ENCODE peak calls at places on chromosomes 7 and 10, in four cellular contexts. F is HepG2, P is K562, C is A549. T is an unnamed sample.

GRCh38 chr7:71733108-71733870 is 601.3 kb downstream of the GALNT17 start:
- DNase-seq in F (peak), P (peak), C (peak), T (peak)

GRCh38 chr7:80640841-80641240 is 2.4 kb downstream of the CD36 start:
- DNase-seq in F (no peak), P (no peak), C (no peak), T (peak)

GRCh38 chr10:130866857-130867256 is 444.7 kb downstream of the TCERG1L start:
- DNase-seq in F (no peak), P (no peak), C (no peak), T (no peak)

GRCh38 chr7:7768977-7769376 is 50.6 kb upstream of the RPA3 start:
- DNase-seq in F (no peak), P (no peak), C (no peak), T (no peak)

GRCh38 chr10:86798636-86799035 is 42.2 kb downstream of the BMPR1A start:
- DNase-seq in F (no peak), P (no peak), C (no peak), T (peak)

GRCh38 chr7:5296627-5297226 is 14.0 kb downstream of the SLC29A4 start:
- DNase-seq in F (no peak), P (peak), C (no peak), T (no peak)

GRCh38 chr10:110300486-110300986 is 4.2 kb downstream of the SMNDC1 start:
- DNase-seq in F (no peak), P (no peak), C (no peak), T (no peak)

GRCh38 chr10:79168231-79168630 is 99.5 kb downstream of the ZMIZ1 start:
- DNase-seq in F (no peak), P (no peak), C (no peak), T (no peak)

GRCh38 chr7:48636391-48637015 is 287.8 kb upstream of the CDC14C start:
- DNase-seq in F (no peak), P (no peak), C (no peak), T (no peak)

GRCh38 chr10:15352201-15352600 is 18.9 kb downstream of the FAM171A1 start:
- DNase-seq in F (no peak), P (no peak), C (no peak), T (no peak)

GRCh38 chr10:67697646-67698245 is 1.8 kb upstream of the CTNNA3 start:
- DNase-seq in F (peak), P (peak), C (peak), T (peak)

GRCh38 chr7:79702116-79702515 is 248.6 kb upstream of the MAGI2 start:
- DNase-seq in F (no peak), P (no peak), C (no peak), T (peak)

GRCh38 chr10:86747796-86748581 is 8.4 kb upstream of the BMPR1A start:
- DNase-seq in F (no peak), P (no peak), C (peak), T (peak)

GRCh38 chr7:131507592-131508331 is 48.7 kb downstream of the PODXL start:
- DNase-seq in F (peak), P (peak), C (peak), T (peak)

GRCh38 chr10:96627292-96627691 is 40.5 kb upstream of the TM9SF3 start:
- DNase-seq in F (no peak), P (no peak), C (no peak), T (no peak)

GRCh38 chr7:34036069-34036920 is 131.0 kb downstream of the BMPER start:
- DNase-seq in F (peak), P (no peak), C (peak), T (peak)

GRCh38 chr10:93589648-93590562 is 11.1 kb downstream of the RBP4 start:
- DNase-seq in F (no peak), P (no peak), C (no peak), T (no peak)

GRCh38 chr10:47419421-47419820 is 35.3 kb upstream of the ZNF488 start:
- DNase-seq in F (no peak), P (no peak), C (no peak), T (no peak)

GRCh38 chr7:44084695-44085094 is 2.4 kb upstream of the POLM start:
- DNase-seq in F (no peak), P (no peak), C (no peak), T (peak)

GRCh38 chr7:25789701-25790240 is 362.2 kb upstream of the NFE2L3 start:
- DNase-seq in F (no peak), P (no peak), C (no peak), T (no peak)

GRCh38 chr7:139588632-139589031 is 65.1 kb downstream of the CLEC2L start:
- DNase-seq in F (no peak), P (peak), C (no peak), T (peak)

GRCh38 chr7:29039747-29040569 is 81.8 kb upstream of the TRIL start:
- DNase-seq in F (no peak), P (no peak), C (no peak), T (no peak)

GRCh38 chr10:133334495-133335237 is 2.0 kb downstream of the CALY start:
- DNase-seq in F (no peak), P (no peak), C (peak), T (no peak)

GRCh38 chr7:20064974-20065862 is 152.0 kb downstream of the MACC1 start:
- DNase-seq in F (no peak), P (no peak), C (peak), T (peak)

GRCh38 chr7:22563621-22564241 is 63.7 kb upstream of the STEAP1B start:
- DNase-seq in F (no peak), P (no peak), C (no peak), T (peak)

GRCh38 chr7:25026156-25026555 is 46.2 kb upstream of the OSBPL3 start:
- DNase-seq in F (no peak), P (no peak), C (no peak), T (no peak)

GRCh38 chr7:92448185-92448747 is 984 bp downstream of the GATAD1 start:
- DNase-seq in F (peak), P (peak), C (peak), T (peak)

GRCh38 chr10:114502071-114502470 is 97.8 kb upstream of the AFAP1L2 start:
- DNase-seq in F (no peak), P (no peak), C (no peak), T (no peak)

GRCh38 chr10:8278099-8278498 is 223.6 kb downstream of the GATA3 start:
- DNase-seq in F (no peak), P (no peak), C (no peak), T (no peak)

GRCh38 chr10:59109826-59110225 is 66.6 kb upstream of the PHYHIPL start:
- DNase-seq in F (no peak), P (no peak), C (no peak), T (no peak)

GRCh38 chr7:27999829-28000228 is 180.8 kb downstream of the JAZF1 start:
- DNase-seq in F (no peak), P (no peak), C (no peak), T (no peak)

GRCh38 chr7:101519324-101520017 is 109.6 kb downstream of the MYL10 start:
- DNase-seq in F (no peak), P (no peak), C (no peak), T (peak)

GRCh38 chr7:13032524-13032923 is 345.1 kb downstream of the ARL4A start:
- DNase-seq in F (no peak), P (no peak), C (peak), T (no peak)

GRCh38 chr7:151080091-151080521 is 503 bp downstream of the FASTK start:
- DNase-seq in F (no peak), P (peak), C (peak), T (no peak)

GRCh38 chr10:63798599-63799498 is 277.6 kb downstream of the REEP3 start:
- DNase-seq in F (peak), P (no peak), C (peak), T (peak)

GRCh38 chr7:79308176-79308575 is 145.3 kb downstream of the MAGI2 start:
- DNase-seq in F (peak), P (no peak), C (peak), T (no peak)

GRCh38 chr7:75596727-75597614 is 104.9 kb downstream of the SPDYE5 start:
- DNase-seq in F (no peak), P (peak), C (peak), T (peak)

GRCh38 chr7:75595766-75596165 is 103.6 kb downstream of the SPDYE5 start:
- DNase-seq in F (no peak), P (no peak), C (no peak), T (no peak)

GRCh38 chr7:75601539-75601938 is 109.4 kb downstream of the SPDYE5 start:
- DNase-seq in F (no peak), P (no peak), C (no peak), T (no peak)

GRCh38 chr7:75604408-75604807 is 112.3 kb downstream of the SPDYE5 start:
- DNase-seq in F (no peak), P (no peak), C (no peak), T (no peak)

GRCh38 chr7:75599244-75599771 is 107.2 kb downstream of the SPDYE5 start:
- DNase-seq in F (no peak), P (no peak), C (no peak), T (no peak)
- TF ChIP-seq CEBPB in F (no peak), P (no peak), C (no peak), T (no peak)

GRCh38 chr7:148058753-148059152 is 531.8 kb upstream of the C7orf33 start:
- DNase-seq in F (no peak), P (no peak), C (no peak), T (no peak)
- TF ChIP-seq CEBPB in F (no peak), P (no peak), C (no peak), T (no peak)

DNA sequence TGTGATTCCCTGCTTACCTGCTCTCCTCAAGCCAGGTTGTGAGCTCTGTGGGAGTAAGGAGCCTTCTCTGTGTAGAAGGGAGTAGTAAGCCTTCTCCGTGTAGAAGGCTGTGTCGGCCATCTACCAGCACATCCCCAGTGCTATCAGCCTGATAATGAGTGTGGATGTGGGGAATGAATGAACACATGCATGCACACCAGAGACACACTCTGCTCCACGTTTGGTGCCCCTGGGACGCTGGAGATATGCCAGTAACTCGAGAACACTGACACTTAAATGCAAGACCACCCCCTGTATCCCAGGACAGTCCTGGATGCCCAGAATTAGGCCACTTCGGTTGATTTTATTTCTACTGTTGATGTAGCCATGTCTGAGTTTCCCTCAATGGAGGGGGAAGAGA is 21.1 kb upstream of the GPR26 start:
- DNase-seq in F (no peak), P (no peak), C (no peak), T (no peak)
- TF ChIP-seq CEBPB in F (no peak), P (no peak), C (no peak), T (no peak)

GRCh38 chr7:2760098-2760889 is 72.3 kb downstream of the AMZ1 start:
- DNase-seq in F (peak), P (peak), C (peak), T (peak)
- TF ChIP-seq CEBPB in F (no peak), P (no peak), C (no peak), T (no peak)

DNA sequence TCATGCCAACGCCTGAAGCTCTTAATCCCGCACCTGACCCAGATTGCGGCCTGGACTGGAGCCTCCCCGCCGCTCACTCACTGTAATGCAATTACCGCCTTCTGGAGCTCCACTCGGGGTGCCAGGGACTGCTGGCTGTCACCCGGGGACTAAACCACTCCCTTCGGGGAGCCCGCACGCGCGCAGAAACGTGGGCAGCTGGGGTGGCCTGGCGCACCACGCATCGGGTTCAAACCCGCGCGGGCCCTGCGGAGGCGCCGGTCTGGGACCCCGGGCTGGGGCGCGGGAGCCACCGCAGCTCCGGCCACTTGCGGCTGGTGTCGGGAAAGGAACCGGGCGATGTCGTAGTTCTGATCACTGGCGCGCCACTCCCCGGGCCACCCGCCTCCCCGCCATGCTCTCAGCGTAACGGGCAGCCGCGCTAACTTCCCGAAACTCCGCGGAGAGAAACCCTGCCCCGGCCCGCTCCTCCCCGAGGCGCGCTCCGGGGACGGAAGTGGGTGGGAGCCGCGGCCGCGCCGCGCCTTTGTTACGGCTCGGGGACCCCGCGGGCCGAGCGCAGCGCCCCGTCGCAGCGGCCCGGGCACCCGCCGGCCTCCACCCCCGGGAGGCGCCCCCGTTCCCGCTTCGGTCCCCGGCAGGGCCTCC is 100.3 kb upstream of the SVIL start:
- DNase-seq in F (no peak), P (no peak), C (peak), T (no peak)
- TF ChIP-seq CEBPB in F (no peak), P (no peak), C (no peak), T (no peak)

T was measured in IMR-90.